ENCODE peak calls at places on chromosomes 7 and 10, in four cellular contexts. L, V, C and M are unnamed samples.

GRCh38 chr7:31811650-31812461 is 124.8 kb downstream of the PPP1R17 start:
- DNase-seq in L (no peak), V (peak; percentile 50), C (no peak), M (no peak)

GRCh38 chr10:77849039-77849664 is 77.4 kb downstream of the DLG5 start:
- DNase-seq in C (no peak), V (no peak), L (no peak), M (no peak)

GRCh38 chr7:36182854-36183604 is 30.0 kb downstream of the EEPD1 start:
- DNase-seq in C (no peak), L (no peak), V (no peak), M (no peak)

GRCh38 chr10:22251751-22252285 is 34.0 kb upstream of the EBLN1 start:
- DNase-seq in V (peak; percentile 59), C (peak; percentile 70), L (no peak), M (no peak)

GRCh38 chr7:112453505-112454171 is 3.4 kb downstream of the IFRD1 start:
- DNase-seq in V (peak; percentile 89), L (no peak), C (no peak), M (no peak)

GRCh38 chr7:22858640-22859561 is 36.3 kb upstream of the TOMM7 start:
- DNase-seq in V (peak; percentile 99), C (no peak), L (no peak), M (peak; percentile 97)

GRCh38 chr10:116849271-116850057 is at the start of gene ENO4:
- DNase-seq in C (peak; percentile 90), L (peak; percentile 84), V (peak; percentile 84), M (peak; percentile 69)

GRCh38 chr10:56487746-56488145 is 126.7 kb upstream of the ZWINT start:
- DNase-seq in L (no peak), V (no peak), C (no peak), M (no peak)

GRCh38 chr7:44063894-44064651 is 1.3 kb downstream of the PGAM2 start:
- DNase-seq in L (no peak), C (peak; percentile 41), V (no peak), M (no peak)

GRCh38 chr10:3199488-3199887 is 26.9 kb upstream of the PITRM1 start:
- DNase-seq in L (no peak), C (no peak), V (no peak), M (no peak)

GRCh38 chr7:120452665-120453064 is 179.7 kb downstream of the KCND2 start:
- DNase-seq in C (no peak), V (no peak), L (no peak), M (no peak)

GRCh38 chr7:768881-769504 is 41.9 kb upstream of the PRKAR1B start:
- DNase-seq in V (peak; percentile 67), L (no peak), C (peak; percentile 82), M (peak; percentile 39)

GRCh38 chr7:767941-768729 is 41.1 kb upstream of the PRKAR1B start:
- DNase-seq in V (peak; percentile 57), L (no peak), C (peak; percentile 93), M (no peak)

GRCh38 chr7:770786-771185 is 43.7 kb upstream of the PRKAR1B start:
- DNase-seq in L (no peak), V (peak; percentile 43), C (no peak), M (no peak)

GRCh38 chr7:770336-770735 is 43.3 kb upstream of the PRKAR1B start:
- DNase-seq in V (no peak), C (peak; percentile 49), L (no peak), M (no peak)

DNA sequence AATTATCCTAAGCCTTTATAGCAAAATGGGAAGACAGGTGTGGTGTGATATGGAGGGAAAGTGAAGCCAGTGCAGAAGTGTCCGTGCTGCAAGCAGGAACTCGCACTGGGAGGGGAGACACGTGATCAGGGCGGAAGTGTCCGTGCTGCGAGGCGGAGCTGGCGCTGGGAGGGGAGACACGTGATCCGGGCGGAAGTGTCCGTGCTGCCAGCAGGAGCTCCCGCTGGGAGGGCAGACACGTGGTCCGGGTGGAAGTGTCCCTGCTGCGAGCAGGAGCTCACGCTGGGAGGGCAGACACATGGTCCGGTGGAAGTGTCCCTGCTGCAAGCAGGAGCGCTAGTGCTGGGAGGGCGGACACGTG is 40.5 kb upstream of the PRKAR1B start:
- DNase-seq in V (no peak), L (no peak), C (no peak), M (no peak)
- TF ChIP-seq CTCF in V (no peak), L (no peak), C (no peak), M (no peak)

GRCh38 chr7:106143711-106144347 is 31.7 kb upstream of the SYPL1 start:
- DNase-seq in C (no peak), V (no peak), L (no peak), M (peak; percentile 87)

GRCh38 chr7:106139253-106140251 is 27.4 kb upstream of the SYPL1 start:
- DNase-seq in C (no peak), L (no peak), V (peak; percentile 49), M (peak; percentile 49)

GRCh38 chr7:106140406-106141173 is 28.5 kb upstream of the SYPL1 start:
- DNase-seq in C (no peak), L (no peak), V (no peak), M (no peak)

DNA sequence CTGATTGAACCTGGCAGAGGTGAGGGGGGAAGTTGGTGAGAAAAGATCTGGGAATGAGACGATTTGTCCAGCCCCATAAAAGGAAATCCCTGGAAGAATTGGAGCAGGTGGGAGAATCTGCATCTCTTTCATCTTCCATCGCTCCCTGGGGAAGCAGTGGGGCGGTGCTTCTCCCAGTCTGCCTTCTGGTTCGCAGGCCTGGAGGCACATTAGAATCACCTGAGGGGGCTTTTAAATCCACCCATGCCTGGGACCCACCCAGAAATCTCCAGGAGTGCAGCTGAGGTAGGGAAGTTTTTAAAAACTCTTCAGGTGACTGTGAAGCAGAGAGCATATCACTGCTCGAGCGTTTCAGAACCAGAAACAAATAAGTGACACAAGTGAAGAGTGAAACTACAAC is 26.7 kb upstream of the SYPL1 start:
- DNase-seq in L (no peak), C (no peak), V (no peak), M (no peak)
- TF ChIP-seq CTCF in L (no peak), C (no peak), V (no peak), M (no peak)

DNA sequence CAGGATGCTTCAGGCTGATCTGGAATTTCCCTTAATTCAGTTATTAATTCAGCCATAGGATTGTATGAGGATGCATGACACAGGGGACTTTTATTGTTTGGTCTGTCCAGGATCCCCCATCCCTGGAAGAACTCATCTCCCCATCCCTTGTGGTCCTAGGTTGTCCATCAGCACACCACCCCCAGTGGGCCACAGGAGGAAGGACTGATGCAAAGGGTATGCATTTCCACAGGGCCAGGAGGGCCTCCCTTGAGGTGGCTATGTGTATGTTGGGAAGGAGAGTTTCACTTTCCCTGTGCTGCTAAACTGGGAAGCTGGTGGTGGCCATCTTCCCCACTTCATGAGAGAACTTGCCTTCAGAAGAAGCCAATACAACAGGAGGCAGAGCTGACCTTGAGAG is 44.6 kb upstream of the GRB10 start:
- DNase-seq in V (no peak), L (no peak), C (no peak), M (no peak)
- TF ChIP-seq CTCF in V (no peak), L (no peak), C (no peak), M (no peak)

DNA sequence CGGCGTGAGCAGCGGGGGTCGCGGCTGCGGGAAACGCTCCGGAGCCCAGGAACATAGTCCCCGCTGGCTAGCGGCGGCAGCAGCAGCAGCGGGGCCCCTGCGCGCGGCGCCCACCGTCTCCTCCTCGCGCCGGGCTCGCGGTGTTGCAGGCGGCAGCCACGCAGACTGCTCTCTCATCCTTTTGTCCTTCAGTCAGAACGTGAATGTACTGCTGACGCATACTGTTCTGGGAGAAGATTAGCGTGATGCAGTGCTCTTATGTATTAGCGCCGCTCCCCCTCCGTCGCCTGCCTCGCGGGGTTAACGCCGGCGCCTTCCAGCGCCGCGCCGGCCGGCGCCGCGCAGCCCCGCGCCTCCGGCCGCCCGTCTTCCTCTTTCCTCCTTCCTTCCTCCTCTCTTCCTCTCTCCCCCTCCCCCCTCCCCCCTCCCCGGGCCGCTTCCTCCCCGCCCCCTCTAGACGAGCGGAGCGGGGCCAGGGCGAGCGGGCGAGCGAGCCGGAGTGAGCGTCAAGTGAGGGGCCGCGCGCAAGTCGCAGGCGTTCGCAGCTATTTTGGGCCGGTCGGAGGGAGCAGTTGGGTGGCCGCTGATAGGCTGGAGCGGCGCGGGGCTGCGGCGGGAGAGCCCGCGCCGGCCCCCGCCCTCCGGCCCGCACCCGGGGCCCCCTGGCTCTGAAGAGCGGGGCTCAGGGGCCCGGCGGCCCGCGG is 816 bp upstream of the LRRC4 start:
- DNase-seq in V (peak; percentile 92), L (no peak), C (peak; percentile 49), M (peak; percentile 88)
- TF ChIP-seq CTCF in V (peak; percentile 15), L (no peak), C (peak; percentile 27), M (peak; percentile 24)

GRCh38 chr7:16471933-16472332 is 6.4 kb upstream of the SOSTDC1 start:
- DNase-seq in L (no peak), C (no peak), V (no peak), M (no peak)
- TF ChIP-seq CTCF in L (no peak), C (no peak), V (no peak), M (peak; percentile 20)

DNA sequence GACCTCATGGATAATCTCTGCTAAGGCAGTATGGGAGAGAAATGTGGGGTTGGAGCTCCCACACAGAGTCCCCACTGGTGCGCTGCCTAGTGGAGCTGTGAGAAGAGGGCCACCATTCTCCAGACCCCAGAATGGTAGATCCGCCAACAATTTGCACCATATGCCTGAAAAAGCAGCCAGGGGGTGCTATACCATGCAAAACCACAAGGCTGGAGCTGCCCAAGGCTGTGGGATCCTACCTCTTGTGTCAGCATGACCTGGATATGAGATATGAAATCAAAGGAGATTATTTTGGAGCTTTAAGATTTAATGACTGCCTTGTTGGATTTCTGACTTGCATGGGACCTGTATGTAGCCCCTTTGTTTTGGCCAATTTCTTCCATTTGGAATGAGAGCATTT is 27.0 kb upstream of the SAMD9L start:
- DNase-seq in C (no peak), L (no peak), V (no peak), M (no peak)
- TF ChIP-seq CTCF in C (no peak), L (no peak), V (no peak), M (no peak)

GRCh38 chr7:150717821-150718420 is 1.5 kb downstream of the GIMAP1 start:
- DNase-seq in C (no peak), V (no peak), L (no peak), M (no peak)

GRCh38 chr7:150716368-150716767 is at the start of gene GIMAP1:
- DNase-seq in V (no peak), L (no peak), C (no peak), M (no peak)

GRCh38 chr7:150716939-150717338 is 526 bp downstream of the GIMAP1 start:
- DNase-seq in C (no peak), V (no peak), L (no peak), M (no peak)

GRCh38 chr7:150715293-150715692 is 1.1 kb upstream of the GIMAP1 start:
- DNase-seq in C (no peak), V (no peak), L (no peak), M (no peak)

GRCh38 chr7:150715738-150716137 is 675 bp upstream of the GIMAP1 start:
- DNase-seq in V (no peak), C (no peak), L (no peak), M (no peak)
- TF ChIP-seq CTCF in V (no peak), C (no peak), L (no peak), M (no peak)